ENCODE peak calls at places on chromosome 3, in five cellular contexts. R is B cell; A is GM03348; Q is stimulated activated CD4-positive, alpha-beta T cell treated with anti-CD3 and anti-CD28 coated beads, Interleukin-12 subunit alpha, Interleukin-12 subunit beta, amount 100 ng/mL, for 48 hours; F is ELR. W is an unnamed sample.

GRCh38 chr3:13839766-13840340 is 40.0 kb downstream of the WNT7A start:
- DNase-seq in F (peak), Q (no peak), A (no peak), R (no peak), W (no peak)

GRCh38 chr3:157077565-157077991 is 82.4 kb downstream of the CCNL1 start:
- DNase-seq in R (no peak), Q (no peak), F (no peak), A (peak), W (peak)

GRCh38 chr3:31980530-31981205 is 394 bp downstream of the OSBPL10 start:
- DNase-seq in F (peak), R (peak), A (peak), Q (peak), W (peak)

GRCh38 chr3:76044601-76045600 is 259.6 kb upstream of the ZNF717 start:
- DNase-seq in F (peak), Q (no peak), A (peak), R (no peak), W (peak)

GRCh38 chr3:133956333-133956732 is 60.7 kb upstream of the RAB6B start:
- DNase-seq in A (no peak), F (no peak), R (no peak), Q (no peak), W (no peak)

GRCh38 chr3:176521531-176522175 is 675.6 kb downstream of the TBL1XR1 start:
- DNase-seq in R (no peak), Q (no peak), F (peak), A (peak), W (peak)

GRCh38 chr3:135792174-135792573 is 173.4 kb upstream of the PPP2R3A start:
- DNase-seq in Q (no peak), F (peak), A (no peak), R (no peak), W (no peak)

GRCh38 chr3:39808467-39809180 is 785 bp upstream of the MYRIP start:
- DNase-seq in R (no peak), A (peak), Q (no peak), F (no peak), W (no peak)

GRCh38 chr3:158097571-158098553 is 8.4 kb downstream of the SHOX2 start:
- DNase-seq in R (peak), A (no peak), Q (peak), F (peak), W (no peak)

GRCh38 chr3:78519281-78519680 is 1248.5 kb downstream of the ROBO1 start:
- DNase-seq in Q (no peak), F (no peak), R (no peak), A (no peak), W (no peak)

GRCh38 chr3:158909870-158910269 is 108.0 kb downstream of the MFSD1 start:
- DNase-seq in Q (no peak), A (peak), F (peak), R (no peak), W (peak)

GRCh38 chr3:114144909-114145688 is 33.8 kb downstream of the DRD3 start:
- DNase-seq in Q (peak), A (peak), R (no peak), F (peak), W (peak)

GRCh38 chr3:159988617-159989251 is at the start of gene IL12A:
- DNase-seq in R (peak), A (peak), Q (peak), F (peak), W (peak)

GRCh38 chr3:13515786-13516783 is 32.8 kb upstream of the FBLN2 start:
- DNase-seq in F (no peak), Q (no peak), R (no peak), A (no peak), W (no peak)

GRCh38 chr3:38805765-38806386 is 10.1 kb downstream of the SCN10A start:
- DNase-seq in A (peak), F (peak), R (peak), Q (peak), W (peak)

GRCh38 chr3:122458992-122459391 is 43.1 kb upstream of the WDR5B start:
- DNase-seq in R (peak), F (peak), A (peak), Q (no peak), W (peak)